ENCODE peak calls at places on chromosomes 3 and 15, in ten cellular contexts. K is cerebellar cortex; N is H9; W is mucosa of gallbladder; P is stimulated activated CD4-positive, alpha-beta T cell treated with anti-CD3 and anti-CD28 coated beads, Interleukin-15, amount 100 ng/mL, for 1 hour; L is EL; B is cardiac fibroblast; A is lung; R is non-pigmented ciliary epithelial cell; Y is HS-5. X is an unnamed sample.

GRCh38 chr3:125055165-125055912 is 458 bp downstream of the HEG1 start:
- DNase-seq in N (no peak), A (no peak), W (no peak), R (no peak), P (peak), L (no peak), Y (no peak), K (no peak), B (peak), X (no peak)

GRCh38 chr3:43086460-43087165 is 19.3 kb downstream of the POMGNT2 start:
- DNase-seq in K (no peak), A (no peak), L (peak), P (no peak), N (no peak), R (no peak), Y (no peak), W (no peak), B (no peak), X (no peak)

GRCh38 chr15:66786222-66786621 is 84.2 kb downstream of the SMAD6 start:
- DNase-seq in R (no peak), K (no peak), B (no peak), P (no peak), Y (no peak), W (no peak), A (no peak), L (no peak), N (no peak), X (no peak)

GRCh38 chr15:38795471-38796245 is 231.0 kb upstream of the RASGRP1 start:
- DNase-seq in W (peak), N (no peak), K (no peak), P (no peak), B (peak), R (no peak), A (no peak), L (peak), Y (no peak), X (no peak)

GRCh38 chr15:64501396-64501716 is 41.0 kb downstream of the ZNF609 start:
- DNase-seq in B (no peak), L (no peak), W (no peak), R (no peak), P (no peak), Y (no peak), N (no peak), K (peak), A (no peak), X (no peak)

GRCh38 chr15:51299187-51300015 is 39.0 kb downstream of the CYP19A1 start:
- DNase-seq in L (no peak), K (no peak), A (no peak), N (no peak), W (no peak), R (no peak), Y (no peak), P (no peak), B (no peak), X (no peak)

GRCh38 chr3:195030791-195031321 is 240.1 kb downstream of the XXYLT1 start:
- DNase-seq in A (no peak), W (no peak), L (peak), N (no peak), B (peak), Y (no peak), R (no peak), P (no peak), K (no peak), X (peak)

GRCh38 chr3:134065836-134066538 is 36.3 kb upstream of the SLCO2A1 start:
- DNase-seq in N (no peak), A (peak), P (no peak), K (no peak), Y (no peak), L (no peak), R (no peak), W (no peak), B (no peak), X (no peak)

GRCh38 chr15:66588971-66589370 is 23.2 kb upstream of the LCTL start:
- DNase-seq in L (no peak), N (peak), K (no peak), A (no peak), Y (no peak), P (no peak), B (no peak), W (no peak), R (no peak), X (no peak)

GRCh38 chr3:189304465-189305341 is 132.9 kb downstream of the TPRG1 start:
- DNase-seq in W (peak), K (peak), B (peak), P (no peak), L (peak), N (peak), Y (no peak), A (peak), R (no peak), X (peak)

GRCh38 chr15:48940508-48940907 is 23.2 kb downstream of the SHC4 start:
- DNase-seq in N (no peak), Y (peak), W (no peak), P (no peak), L (peak), A (no peak), R (peak), B (peak), K (no peak), X (peak)

GRCh38 chr15:56886450-56886856 is 32.0 kb upstream of the TCF12 start:
- DNase-seq in N (no peak), P (no peak), B (no peak), L (no peak), R (no peak), W (no peak), K (no peak), A (no peak), Y (no peak), X (no peak)

GRCh38 chr15:90674476-90674875 is 42.7 kb upstream of the BLM start:
- DNase-seq in A (no peak), Y (no peak), N (no peak), W (no peak), R (no peak), B (no peak), L (no peak), P (no peak), K (no peak), X (no peak)

GRCh38 chr15:94910166-94910565 is 678.8 kb downstream of the MCTP2 start:
- DNase-seq in Y (no peak), L (peak), B (no peak), W (no peak), A (no peak), P (no peak), N (no peak), K (no peak), R (no peak), X (peak)

GRCh38 chr3:35141406-35141805 is 497.9 kb upstream of the ARPP21 start:
- DNase-seq in K (no peak), N (no peak), W (no peak), L (no peak), B (no peak), A (no peak), P (no peak), Y (no peak), R (no peak), X (no peak)

GRCh38 chr3:128496602-128497304 is 3.8 kb upstream of the GATA2 start:
- DNase-seq in A (no peak), N (peak), R (no peak), L (no peak), W (no peak), B (peak), P (no peak), K (no peak), Y (no peak), X (no peak)

GRCh38 chr15:52529289-52529929 is 729 bp upstream of the MYO5A start:
- DNase-seq in A (no peak), N (peak), L (no peak), R (no peak), Y (peak), W (no peak), P (peak), B (no peak), K (peak), X (no peak)

GRCh38 chr15:92629975-92630626 is 25.5 kb downstream of the FAM174B start:
- DNase-seq in N (no peak), Y (no peak), B (no peak), K (no peak), P (no peak), A (no peak), R (no peak), W (no peak), L (no peak), X (no peak)

GRCh38 chr3:54067060-54067459 is 55.3 kb upstream of the CACNA2D3 start:
- DNase-seq in R (no peak), A (no peak), Y (no peak), N (no peak), W (no peak), L (no peak), P (no peak), B (no peak), K (no peak), X (peak)

GRCh38 chr15:48855501-48856440 is 22.2 kb upstream of the EID1 start:
- DNase-seq in K (peak), Y (no peak), P (no peak), N (no peak), R (no peak), B (peak), W (peak), A (no peak), L (peak), X (no peak)

GRCh38 chr3:13657660-13658435 is 108.9 kb downstream of the FBLN2 start:
- DNase-seq in B (peak), L (peak), P (peak), K (peak), Y (no peak), W (peak), N (peak), A (peak), R (no peak), X (no peak)

GRCh38 chr3:10192953-10193691 is 28.4 kb downstream of the IRAK2 start:
- DNase-seq in K (peak), R (peak), A (no peak), L (peak), P (peak), Y (peak), N (peak), B (peak), W (peak), X (peak)

GRCh38 chr15:94607176-94607654 is 375.9 kb downstream of the MCTP2 start:
- DNase-seq in W (peak), R (no peak), K (no peak), L (no peak), P (no peak), N (no peak), B (peak), Y (no peak), A (peak), X (no peak)

GRCh38 chr3:109553573-109554371 is 216.4 kb upstream of the DPPA4 start:
- DNase-seq in L (peak), N (no peak), W (no peak), A (no peak), Y (peak), B (no peak), K (no peak), P (no peak), R (no peak), X (no peak)

GRCh38 chr3:31230425-31230824 is 302.3 kb upstream of the STT3B start:
- DNase-seq in A (no peak), N (no peak), Y (no peak), W (no peak), K (no peak), B (no peak), P (no peak), L (no peak), R (no peak), X (no peak)

GRCh38 chr3:153289334-153289808 is 127.3 kb downstream of the RAP2B start:
- DNase-seq in A (no peak), K (no peak), P (no peak), R (no peak), N (no peak), W (no peak), Y (no peak), B (no peak), L (peak), X (peak)

GRCh38 chr3:10600159-10601125 is 95.1 kb upstream of the ATP2B2 start:
- DNase-seq in N (no peak), B (no peak), W (no peak), K (no peak), L (peak), P (no peak), A (no peak), Y (no peak), R (no peak), X (no peak)